ENCODE peak calls at places on chromosome 22, in eight cellular contexts. L is fibroblast of villous mesenchyme; H is amniotic stem cell; W is caudate nucleus; J is neuronal stem cell; N is activated CD4-positive, alpha-beta T cell treated with anti-CD3 and anti-CD28 coated beads, Interleukin-2, amount 50 U/mL, for 48 hours; X is iris pigment epithelial cell; Z is right lobe of liver. Y is an unnamed sample.

GRCh38 chr22:36946436-36947158 is 33.2 kb downstream of the CSF2RB start:
- DNase-seq in X (no peak), H (no peak), Z (no peak), J (no peak), W (no peak), N (no peak), L (peak; percentile 28), Y (no peak)

GRCh38 chr22:38406617-38407016 is 48.4 kb downstream of the KCNJ4 start:
- DNase-seq in H (no peak), J (no peak), Z (no peak), X (peak; percentile 30), L (no peak), W (no peak), N (no peak), Y (no peak)

GRCh38 chr22:31102441-31103081 is 4.8 kb downstream of the SELENOM start:
- DNase-seq in X (peak; percentile 98), Z (no peak), L (peak; percentile 99), H (peak; percentile 83), J (no peak), N (no peak), W (no peak), Y (no peak)

GRCh38 chr22:46008836-46009596 is 32.1 kb upstream of the WNT7B start:
- DNase-seq in L (no peak), J (no peak), Z (no peak), X (no peak), H (no peak), N (no peak), W (no peak), Y (no peak)

GRCh38 chr22:45942787-45943493 is 34.0 kb downstream of the WNT7B start:
- DNase-seq in X (no peak), L (no peak), J (no peak), H (no peak), N (no peak), Z (no peak), W (no peak), Y (no peak)

GRCh38 chr22:38863531-38864131 is 8.4 kb downstream of the CBX6 start:
- DNase-seq in Z (no peak), X (no peak), N (no peak), J (no peak), L (no peak), W (no peak), H (no peak), Y (no peak)

GRCh38 chr22:37981282-37982011 is 2.9 kb downstream of the SOX10 start:
- DNase-seq in X (no peak), J (no peak), N (no peak), Z (peak; percentile 94), H (no peak), L (no peak), W (no peak), Y (no peak)

GRCh38 chr22:40728731-40729189 is 49.5 kb downstream of the MCHR1 start:
- DNase-seq in L (peak; percentile 95), J (no peak), H (no peak), Z (no peak), X (peak; percentile 49), N (peak; percentile 52), W (no peak), Y (no peak)

GRCh38 chr22:46931881-46932280 is 169.4 kb downstream of the TBC1D22A start:
- DNase-seq in Z (no peak), L (no peak), W (no peak), J (no peak), X (peak; percentile 59), H (no peak), N (no peak), Y (no peak)

GRCh38 chr22:43308451-43309235 is 34.5 kb downstream of the SCUBE1 start:
- DNase-seq in X (no peak), Z (no peak), W (no peak), J (no peak), N (no peak), L (no peak), H (no peak), Y (no peak)

GRCh38 chr22:25953919-25954318 is 211.9 kb downstream of the MYO18B start:
- DNase-seq in W (no peak), H (no peak), Z (no peak), X (no peak), J (no peak), N (no peak), L (no peak), Y (no peak)

GRCh38 chr22:44151661-44152060 is 29.1 kb upstream of the PARVG start:
- DNase-seq in J (no peak), X (peak; percentile 73), L (peak; percentile 74), H (peak; percentile 14), W (no peak), N (no peak), Z (no peak), Y (peak; percentile 74)

GRCh38 chr22:38192475-38192863 is 9.3 kb upstream of the MAFF start:
- DNase-seq in Z (no peak), W (no peak), X (no peak), N (no peak), L (no peak), H (no peak), J (no peak), Y (no peak)

GRCh38 chr22:38110008-38110862 is at the start of gene BAIAP2L2:
- DNase-seq in N (no peak), Z (peak; percentile 46), W (no peak), X (no peak), H (no peak), L (no peak), J (no peak), Y (no peak)

GRCh38 chr22:21641417-21641794 is 696 bp upstream of the SDF2L1 start:
- DNase-seq in X (peak; percentile 65), N (no peak), L (peak; percentile 66), Z (peak; percentile 62), J (no peak), H (peak; percentile 20), W (no peak), Y (peak; percentile 58)

GRCh38 chr22:46075764-46076531 is 74.4 kb upstream of the PPARA start:
- DNase-seq in L (no peak), Z (peak; percentile 46), W (no peak), X (no peak), H (no peak), N (no peak), J (no peak), Y (peak; percentile 49)

GRCh38 chr22:44701187-44701586 is 817 bp upstream of the PRR5 start:
- DNase-seq in L (no peak), N (no peak), X (no peak), J (no peak), H (no peak), W (no peak), Z (no peak), Y (no peak)

GRCh38 chr22:49853981-49854791 is 542 bp downstream of the ZBED4 start:
- DNase-seq in X (peak; percentile 34), Z (peak; percentile 55), N (peak; percentile 34), J (peak; percentile 39), L (peak; percentile 34), H (no peak), W (no peak), Y (peak; percentile 43)

GRCh38 chr22:26367402-26368245 is 61.4 kb upstream of the ASPHD2 start:
- DNase-seq in X (peak; percentile 36), N (peak; percentile 62), J (peak; percentile 65), Z (no peak), L (peak; percentile 38), W (no peak), H (peak; percentile 39), Y (peak; percentile 67)

GRCh38 chr22:39661842-39662676 is 91.5 kb downstream of the CACNA1I start:
- DNase-seq in N (peak; percentile 85), W (no peak), J (no peak), Z (no peak), H (no peak), L (no peak), X (no peak), Y (peak; percentile 50)

GRCh38 chr22:38097557-38098409 is 12.7 kb downstream of the BAIAP2L2 start:
- DNase-seq in H (no peak), J (peak; percentile 73), L (peak; percentile 13), X (peak; percentile 22), W (no peak), Z (peak; percentile 44), N (no peak), Y (peak; percentile 45)

GRCh38 chr22:45683248-45683647 is 11.6 kb downstream of the ATXN10 start:
- DNase-seq in N (no peak), W (no peak), X (no peak), H (no peak), Z (no peak), L (no peak), J (no peak), Y (no peak)

GRCh38 chr22:45455212-45455611 is 41.7 kb downstream of the RIBC2 start:
- DNase-seq in W (no peak), L (peak; percentile 89), N (no peak), H (no peak), X (no peak), J (no peak), Z (no peak), Y (no peak)

GRCh38 chr22:20205964-20206708 is 55.3 kb upstream of the CCDC188 start:
- DNase-seq in W (no peak), N (peak; percentile 73), L (peak; percentile 68), J (no peak), X (peak; percentile 65), H (no peak), Z (peak; percentile 79), Y (peak; percentile 79)

GRCh38 chr22:42379961-42380537 is 52.2 kb downstream of the NFAM1 start:
- DNase-seq in J (no peak), N (no peak), Z (no peak), H (no peak), X (no peak), W (no peak), L (no peak), Y (no peak)

GRCh38 chr22:50506611-50507420 is 686 bp downstream of the LMF2 start:
- DNase-seq in H (no peak), J (no peak), X (no peak), W (no peak), L (no peak), N (no peak), Z (no peak), Y (no peak)

Y was measured in testis.